ENCODE peak calls at places on chromosomes 12 and 14, in seven cellular contexts. S is OCI-LY7, G is neural progenitor cell, U is fibroblast of lung, A is GM23338, N is PC-3, I is endothelial cell of umbilical vein. O is an unnamed sample. For H3K4me1 and H4K20me1, the result is how much of the 10 kb centered on the place peaks cover.

GRCh38 chr12:113271853-113272561 is 50.7 kb downstream of the TPCN1 start:
- DNase-seq in U (peak), N (no peak), S (no peak), A (peak), G (no peak), I (no peak), O (no peak)

GRCh38 chr12:94273272-94273671 is 124.9 kb downstream of the PLXNC1 start:
- DNase-seq in S (no peak), I (no peak), U (no peak), A (no peak), G (no peak), N (no peak), O (no peak)

GRCh38 chr14:79369359-79370332 is 841.7 kb downstream of the DIO2 start:
- DNase-seq in I (peak), U (peak), G (no peak), N (peak), A (no peak), S (no peak), O (no peak)

GRCh38 chr12:55973598-55974307 is at the start of gene RAB5B:
- DNase-seq in A (peak), N (peak), S (peak), I (peak), G (peak), U (peak), O (peak)

GRCh38 chr14:82488473-82488872 is 954.8 kb upstream of the SEL1L start:
- DNase-seq in G (no peak), A (no peak), N (peak), I (no peak), S (no peak), U (no peak), O (no peak)

GRCh38 chr14:60662987-60663386 is 13.7 kb upstream of the SIX1 start:
- DNase-seq in I (no peak), U (no peak), A (no peak), N (no peak), S (no peak), G (no peak), O (no peak)

GRCh38 chr12:75969768-75970167 is 61.8 kb downstream of the PHLDA1 start:
- DNase-seq in G (peak), U (no peak), N (no peak), S (no peak), I (no peak), A (peak), O (no peak)

GRCh38 chr12:5267603-5268423 is 164.1 kb upstream of the NTF3 start:
- DNase-seq in S (no peak), G (no peak), A (no peak), I (no peak), U (peak), N (no peak), O (no peak)

GRCh38 chr12:124463341-124463861 is 104.0 kb downstream of the NCOR2 start:
- DNase-seq in U (no peak), I (no peak), A (no peak), G (peak), N (no peak), S (no peak), O (no peak)

GRCh38 chr12:104649913-104650312 is 193.2 kb downstream of the CHST11 start:
- DNase-seq in A (no peak), U (no peak), G (no peak), I (no peak), N (no peak), S (no peak), O (no peak)

DNA sequence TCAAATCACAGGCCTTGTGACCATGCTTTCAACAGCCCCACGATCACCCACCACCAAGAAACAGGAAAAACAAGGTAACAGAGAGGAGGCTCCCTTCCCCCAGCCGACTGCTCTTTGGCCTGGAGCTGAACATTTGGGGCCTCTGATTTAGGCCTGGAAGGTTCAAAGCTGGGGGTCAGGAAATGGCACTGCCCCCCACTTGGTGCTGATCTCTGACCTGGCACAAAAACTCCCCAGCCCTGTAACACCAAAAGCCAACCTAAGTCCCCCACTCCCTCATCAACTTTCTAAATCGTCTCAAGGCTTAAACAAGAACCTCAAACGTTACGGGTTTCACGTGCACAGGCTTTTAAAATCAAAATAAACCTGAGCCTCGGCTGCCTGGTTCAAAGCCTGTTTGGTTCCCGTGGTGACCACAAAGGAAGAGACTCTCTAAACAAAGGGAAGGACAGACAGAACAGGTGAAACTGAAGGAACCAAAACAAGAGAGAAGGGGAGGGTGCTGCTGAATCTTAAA is 8.9 kb downstream of the ACTN1 start:
- DNase-seq in A (peak), N (no peak), U (no peak), I (peak), S (no peak), G (no peak), O (peak)
- H3K4me1 ChIP-seq in A (half or more), N (under half), U (half or more), I (half or more), S (under half), G (under half), O (under half)

GRCh38 chr12:120342567-120343537 is 15.3 kb upstream of the PLA2G1B start:
- DNase-seq in I (no peak), S (no peak), G (no peak), A (peak), U (no peak), N (no peak), O (no peak)
- H4K20me1 ChIP-seq in I (under half), S (under half), G (under half), A (under half), U (under half), N (under half), O (under half)

GRCh38 chr14:99479160-99479902 is 1.3 kb downstream of the SETD3 start:
- DNase-seq in I (peak), N (no peak), G (peak), S (no peak), A (no peak), U (peak), O (no peak)
- H3K27ac ChIP-seq in I (peak), N (peak), G (peak), S (no peak), A (no peak), U (peak), O (peak)

GRCh38 chr14:69848903-69849391 is 30.3 kb upstream of the SMOC1 start:
- DNase-seq in A (no peak), S (no peak), N (no peak), I (no peak), U (no peak), G (no peak), O (no peak)
- H3K4me1 ChIP-seq in A (under half), S (under half), N (under half), I (under half), U (under half), G (under half), O (under half)

O was measured in DND-41.